ENCODE peak calls at places on chromosomes 7 and 10, in five cellular contexts. V is HCEC 1CT; W is T-helper 9 cell; Y is stimulated activated CD8-positive, alpha-beta memory T cell treated with anti-CD3 and anti-CD28 coated beads, Interleukin-7, amount 100 ng/mL, for 4 hours; X is hypothalamus. G is an unnamed sample.

GRCh38 chr7:128352138-128352537 is 8.4 kb upstream of the RBM28 start:
- DNase-seq in V (no peak), W (no peak), Y (peak), X (peak), G (peak)

GRCh38 chr10:124693801-124694416 is 50.3 kb downstream of the FAM53B start:
- DNase-seq in V (no peak), W (no peak), Y (no peak), X (no peak), G (no peak)

GRCh38 chr7:18626086-18626485 is 130.5 kb downstream of the HDAC9 start:
- DNase-seq in V (no peak), W (no peak), Y (no peak), X (no peak), G (no peak)

GRCh38 chr7:44113764-44114354 is 9.5 kb downstream of the POLD2 start:
- DNase-seq in V (no peak), W (no peak), Y (no peak), X (no peak), G (no peak)

GRCh38 chr7:121083790-121084251 is 95.3 kb downstream of the CPED1 start:
- DNase-seq in V (peak), W (no peak), Y (no peak), X (no peak), G (no peak)

GRCh38 chr10:80429521-80429966 is 21.2 kb downstream of the PRXL2A start:
- DNase-seq in V (no peak), W (no peak), Y (no peak), X (no peak), G (no peak)

GRCh38 chr7:33854178-33854577 is 51.2 kb upstream of the BMPER start:
- DNase-seq in V (peak), W (no peak), Y (no peak), X (no peak), G (no peak)

GRCh38 chr7:28291559-28291958 is 111.0 kb upstream of the JAZF1 start:
- DNase-seq in V (no peak), W (no peak), Y (no peak), X (no peak), G (no peak)